ENCODE peak calls at places on chromosomes 11 and 22, in four cellular contexts. Z is neural progenitor cell, T is ovary, O is brain microvascular endothelial cell. D is an unnamed sample.

GRCh38 chr11:126140932-126141291 is 70.5 kb downstream of the RPUSD4 start:
- DNase-seq in Z (no peak), T (peak; percentile 82), O (no peak), D (no peak)

GRCh38 chr11:120013325-120014250 is 124.3 kb downstream of the TRIM29 start:
- DNase-seq in Z (peak; percentile 87), T (no peak), O (no peak), D (no peak)

GRCh38 chr11:28878025-28878424 is 769.8 kb downstream of the METTL15 start:
- DNase-seq in Z (no peak), T (no peak), O (no peak), D (peak; percentile 21)

GRCh38 chr11:79173615-79174014 is 267.2 kb downstream of the TENM4 start:
- DNase-seq in Z (no peak), T (peak; percentile 40), O (peak; percentile 48), D (peak; percentile 56)

GRCh38 chr11:92245700-92246270 is 21.2 kb downstream of the FAT3 start:
- DNase-seq in Z (no peak), T (no peak), O (no peak), D (no peak)

GRCh38 chr11:134120921-134121526 is 52.2 kb downstream of the JAM3 start:
- DNase-seq in Z (no peak), T (peak; percentile 36), O (peak; percentile 27), D (no peak)

GRCh38 chr11:20477418-20478090 is 90.0 kb downstream of the PRMT3 start:
- DNase-seq in Z (no peak), T (no peak), O (no peak), D (no peak)

GRCh38 chr11:70443043-70444030 is 45.0 kb downstream of the CTTN start:
- DNase-seq in Z (no peak), T (no peak), O (no peak), D (no peak)

GRCh38 chr11:118842369-118842768 is 41.3 kb upstream of the CXCR5 start:
- DNase-seq in Z (no peak), T (no peak), O (no peak), D (no peak)

GRCh38 chr11:66100272-66101037 is 30.4 kb downstream of the PACS1 start:
- DNase-seq in Z (no peak), T (peak; percentile 64), O (no peak), D (peak; percentile 48)

GRCh38 chr11:16982809-16983208 is 31.4 kb downstream of the PLEKHA7 start:
- DNase-seq in Z (no peak), T (no peak), O (no peak), D (no peak)

GRCh38 chr22:20315337-20316216 is 4.3 kb downstream of the DGCR6L start:
- DNase-seq in Z (peak; percentile 1), T (peak; percentile 15), O (no peak), D (no peak)

GRCh38 chr11:406796-407650 is 7.8 kb downstream of the SIGIRR start:
- DNase-seq in Z (peak; percentile 90), T (peak; percentile 67), O (peak; percentile 71), D (no peak)

GRCh38 chr22:43811777-43812148 is 342 bp downstream of the EFCAB6 start:
- DNase-seq in Z (no peak), T (peak; percentile 33), O (peak; percentile 10), D (no peak)

GRCh38 chr11:32584921-32585320 is 1.3 kb downstream of the EIF3M start:
- DNase-seq in Z (peak; percentile 44), T (no peak), O (no peak), D (no peak)

GRCh38 chr11:113262594-113262993 is 51.8 kb upstream of the TTC12 start:
- DNase-seq in Z (no peak), T (no peak), O (no peak), D (no peak)

GRCh38 chr11:96357794-96358193 is 14.8 kb upstream of the MAML2 start:
- DNase-seq in Z (no peak), T (no peak), O (no peak), D (no peak)

GRCh38 chr11:6693342-6694228 is 10.4 kb upstream of the MRPL17 start:
- DNase-seq in Z (no peak), T (no peak), O (peak; percentile 94), D (peak; percentile 63)

GRCh38 chr11:66087148-66087908 is 17.3 kb downstream of the PACS1 start:
- DNase-seq in Z (no peak), T (no peak), O (no peak), D (no peak)

GRCh38 chr22:46246178-46246577 is 3.9 kb downstream of the CDPF1 start:
- DNase-seq in Z (no peak), T (no peak), O (no peak), D (no peak)

GRCh38 chr11:70587095-70587389 is 188.7 kb downstream of the CTTN start:
- DNase-seq in Z (no peak), T (no peak), O (no peak), D (no peak)

GRCh38 chr11:83571301-83571700 is 285.1 kb upstream of the CCDC90B start:
- DNase-seq in Z (no peak), T (no peak), O (no peak), D (no peak)

GRCh38 chr11:97786961-97787360 is 1233.8 kb upstream of the CNTN5 start:
- DNase-seq in Z (no peak), T (no peak), O (no peak), D (no peak)

GRCh38 chr11:17382046-17382728 is 6.3 kb downstream of the KCNJ11 start:
- DNase-seq in Z (no peak), T (no peak), O (peak; percentile 37), D (no peak)

GRCh38 chr22:31126128-31126868 is 3.5 kb downstream of the INPP5J start:
- DNase-seq in Z (no peak), T (no peak), O (no peak), D (no peak)

GRCh38 chr11:17263803-17264202 is 12.7 kb upstream of the NUCB2 start:
- DNase-seq in Z (no peak), T (no peak), O (no peak), D (no peak)

GRCh38 chr11:83007909-83008580 is 63.7 kb downstream of the RAB30 start:
- DNase-seq in Z (peak; percentile 84), T (peak; percentile 81), O (peak; percentile 45), D (no peak)

GRCh38 chr11:73795925-73796632 is 8.4 kb downstream of the MRPL48 start:
- DNase-seq in Z (peak; percentile 26), T (no peak), O (no peak), D (no peak)

GRCh38 chr22:24106385-24107381 is 74.6 kb upstream of the SUSD2 start:
- DNase-seq in Z (peak; percentile 20), T (peak; percentile 42), O (no peak), D (no peak)

GRCh38 chr11:112728716-112729115 is 232.5 kb upstream of the NCAM1 start:
- DNase-seq in Z (no peak), T (no peak), O (no peak), D (no peak)

GRCh38 chr11:30535818-30536217 is 50.3 kb downstream of the MPPED2 start:
- DNase-seq in Z (no peak), T (no peak), O (no peak), D (no peak)

GRCh38 chr11:111793863-111794262 is 27.7 kb upstream of the PPP2R1B start:
- DNase-seq in Z (no peak), T (no peak), O (peak; percentile 16), D (peak; percentile 48)

DNA sequence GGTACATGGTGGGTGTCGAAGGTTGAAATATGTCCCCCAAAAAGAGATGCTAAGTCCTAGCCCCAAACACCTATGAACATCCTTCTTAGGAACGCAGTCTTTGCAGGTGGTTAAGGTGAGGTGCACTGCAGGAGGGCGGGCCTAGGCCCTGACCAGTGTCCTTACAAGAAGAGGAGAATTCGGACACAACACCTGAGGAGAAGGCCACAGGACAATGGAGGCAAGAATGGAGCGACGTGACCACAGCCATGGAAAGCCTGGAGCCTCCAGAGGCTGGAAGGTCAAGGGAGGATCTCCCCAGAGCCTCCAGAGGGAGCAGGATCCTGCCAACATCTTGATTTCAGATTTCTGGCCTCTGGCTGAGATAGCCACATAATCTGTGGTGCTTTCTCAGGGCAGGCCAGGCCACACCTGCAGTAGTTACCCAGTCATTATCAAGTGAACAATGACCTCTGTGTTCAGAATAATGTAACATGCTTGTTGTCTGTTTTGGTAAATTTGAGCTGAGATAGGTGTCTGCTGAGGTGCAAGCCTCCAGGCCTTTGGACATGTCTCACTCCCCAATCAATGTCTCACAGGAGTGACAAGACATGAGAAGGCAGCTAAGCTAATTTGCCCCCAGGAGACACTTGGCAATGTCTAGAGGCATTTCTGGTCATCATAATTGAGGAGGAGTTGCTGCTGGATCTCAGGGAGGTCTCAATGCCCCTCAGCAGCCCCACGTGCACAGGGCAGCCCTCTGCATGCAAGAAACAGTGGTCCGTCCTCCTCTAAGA is 498.9 kb downstream of the BRD1 start:
- DNase-seq in Z (no peak), T (no peak), O (no peak), D (no peak)
- TF ChIP-seq CTCF in Z (no peak), T (no peak), O (no peak), D (no peak)

GRCh38 chr22:39935622-39936021 is 24.6 kb upstream of the TMA7B start:
- DNase-seq in Z (peak; percentile 55), T (no peak), O (no peak), D (no peak)
- H3K4me3 ChIP-seq in Z (no peak overlapping the region), T (no peak overlapping the region), O (no peak overlapping the region), D (no peak overlapping the region)

GRCh38 chr11:1548221-1549070 is 23.6 kb downstream of the DUSP8 start:
- DNase-seq in Z (peak; percentile 56), T (peak; percentile 62), O (peak; percentile 43), D (no peak)
- H3K27me3 ChIP-seq in Z (peaks cover 85% of the 10 kb centered on the region), T (peaks cover 6% of the 10 kb centered on the region), O (peaks cover 37% of the 10 kb centered on the region), D (peaks cover 52% of the 10 kb centered on the region)

GRCh38 chr11:68821670-68822069 is 20.0 kb downstream of the CPT1A start:
- DNase-seq in Z (peak; percentile 22), T (no peak), O (no peak), D (no peak)
- TF ChIP-seq CTCF in Z (peak; percentile 40), T (no peak), O (peak; percentile 43), D (peak; percentile 14)

GRCh38 chr22:38453065-38453672 is 1.8 kb downstream of the KCNJ4 start:
- DNase-seq in Z (no peak), T (no peak), O (no peak), D (no peak)

GRCh38 chr22:38455530-38456271 is 702 bp upstream of the KCNJ4 start:
- DNase-seq in Z (peak; percentile 82), T (no peak), O (no peak), D (no peak)

GRCh38 chr22:38454011-38454360 is 1.0 kb downstream of the KCNJ4 start:
- DNase-seq in Z (no peak), T (no peak), O (no peak), D (no peak)

GRCh38 chr22:38455063-38455529 is at the start of gene KCNJ4:
- DNase-seq in Z (no peak), T (no peak), O (no peak), D (no peak)

GRCh38 chr22:38454361-38455062 is 487 bp downstream of the KCNJ4 start:
- DNase-seq in Z (peak; percentile 62), T (no peak), O (no peak), D (no peak)
- H3K4me3 ChIP-seq in Z (peak overlapping the region; percentile 59), T (peak overlapping the region; percentile 1), O (no peak overlapping the region), D (no peak overlapping the region)

DNA sequence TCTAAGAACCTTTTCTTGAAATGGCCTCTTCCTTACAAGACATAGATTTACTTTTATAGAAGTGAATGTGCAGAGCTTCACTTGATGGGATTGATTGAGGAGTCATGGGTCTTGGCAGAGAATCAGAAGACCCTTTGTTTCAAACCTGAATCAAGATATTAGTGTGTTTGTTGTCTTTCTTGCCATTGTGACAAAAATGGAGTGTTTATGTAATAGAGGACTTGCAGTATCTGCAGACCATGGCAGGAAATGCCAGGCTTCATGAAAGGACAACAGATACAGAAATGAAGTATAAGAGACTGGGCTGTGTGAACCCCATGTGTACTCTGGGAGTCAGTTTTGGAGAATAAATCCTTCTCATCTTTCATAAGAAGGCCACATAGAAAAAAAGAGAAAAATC is 72.9 kb upstream of the HORMAD2 start:
- DNase-seq in Z (no peak), T (no peak), O (no peak), D (no peak)
- H3K27me3 ChIP-seq in Z (no peaks in the 10 kb centered on the region), T (no peaks in the 10 kb centered on the region), O (no peaks in the 10 kb centered on the region), D (no peaks in the 10 kb centered on the region)

GRCh38 chr22:26174280-26174679 is 5.0 kb downstream of the SEZ6L start:
- DNase-seq in Z (peak; percentile 74), T (no peak), O (no peak), D (no peak)
- TF ChIP-seq CTCF in Z (peak; percentile 56), T (no peak), O (peak; percentile 18), D (no peak)

D was measured in kidney epithelial cell.